ENCODE peak calls at places on chromosome 17, in six cellular contexts. V, Q, G, U, F and D are unnamed samples.

GRCh38 chr17:83136156-83136555 is 56.7 kb downstream of the METRNL start:
- DNase-seq in F (no peak), V (no peak), U (no peak), G (no peak), Q (no peak), D (no peak)

GRCh38 chr17:65183736-65184135 is 46.6 kb downstream of the RGS9 start:
- DNase-seq in U (no peak), V (peak; percentile 40), Q (no peak), F (no peak), G (peak; percentile 70), D (no peak)

GRCh38 chr17:51056813-51057510 is 63.7 kb downstream of the SPAG9 start:
- DNase-seq in U (no peak), V (peak; percentile 56), Q (peak; percentile 51), F (no peak), G (peak; percentile 93), D (no peak)

GRCh38 chr17:56629450-56630187 is 36.1 kb downstream of the NOG start:
- DNase-seq in Q (no peak), F (no peak), V (peak; percentile 62), U (no peak), G (peak; percentile 37), D (peak; percentile 33)

GRCh38 chr17:17766351-17767095 is 70.3 kb downstream of the SREBF1 start:
- DNase-seq in V (no peak), G (no peak), F (no peak), U (no peak), Q (no peak), D (no peak)

GRCh38 chr17:27475070-27475673 is 18.9 kb downstream of the KSR1 start:
- DNase-seq in G (no peak), F (no peak), V (no peak), Q (no peak), U (no peak), D (no peak)

GRCh38 chr17:4953461-4953961 is 2.6 kb downstream of the ENO3 start:
- DNase-seq in F (peak; percentile 69), U (no peak), G (peak; percentile 76), Q (no peak), V (no peak), D (no peak)

GRCh38 chr17:78947235-78948153 is 22.3 kb upstream of the TIMP2 start:
- DNase-seq in Q (no peak), V (no peak), U (no peak), G (no peak), F (no peak), D (no peak)

GRCh38 chr17:57338257-57338919 is 82.1 kb downstream of the MSI2 start:
- DNase-seq in V (no peak), U (no peak), F (no peak), Q (no peak), G (no peak), D (no peak)

GRCh38 chr17:50560931-50561750 is 626 bp downstream of the CACNA1G start:
- DNase-seq in F (no peak), G (no peak), Q (no peak), U (no peak), V (peak; percentile 56), D (peak; percentile 32)

GRCh38 chr17:79602621-79603020 is 8.2 kb downstream of the RBFOX3 start:
- DNase-seq in U (no peak), Q (no peak), G (no peak), F (no peak), V (no peak), D (no peak)

GRCh38 chr17:31533546-31534155 is 142.2 kb downstream of the RAB11FIP4 start:
- DNase-seq in G (peak; percentile 88), F (peak; percentile 69), V (peak; percentile 59), Q (no peak), U (peak; percentile 24), D (no peak)

GRCh38 chr17:72515291-72516065 is 394.7 kb downstream of the SOX9 start:
- DNase-seq in V (no peak), Q (no peak), G (peak; percentile 65), F (no peak), U (no peak), D (no peak)

GRCh38 chr17:56913000-56913866 is 616 bp downstream of the TRIM25 start:
- DNase-seq in U (no peak), F (peak; percentile 56), V (peak; percentile 24), Q (no peak), G (no peak), D (no peak)

DNA sequence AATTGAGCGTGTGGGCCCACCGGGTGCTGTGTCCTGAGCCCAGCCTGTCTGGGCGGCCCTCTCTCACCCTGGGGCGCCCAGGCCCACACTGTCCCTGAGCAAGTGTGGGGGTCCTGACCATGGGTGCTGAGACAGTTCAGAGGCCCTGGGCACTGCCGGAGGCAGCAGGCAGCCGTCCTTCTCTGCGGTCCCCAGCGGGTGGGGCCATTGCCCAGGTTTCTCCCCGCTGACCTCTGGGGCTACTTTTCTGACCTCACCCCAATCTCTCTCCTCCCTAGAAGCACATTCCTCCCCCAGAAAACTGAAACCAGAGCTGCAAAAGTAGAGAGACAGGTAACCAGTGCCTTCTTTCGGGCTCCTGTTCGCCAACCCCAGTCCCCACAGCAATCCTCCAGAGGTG is 36.0 kb upstream of the PVALEF start:
- DNase-seq in V (no peak), U (no peak), Q (no peak), F (no peak), G (no peak), D (no peak)
- H3K27ac ChIP-seq in V (no peak overlapping the region), U (no peak overlapping the region), Q (no peak overlapping the region), F (no peak overlapping the region), G (no peak overlapping the region), D (no peak overlapping the region)

GRCh38 chr17:41651625-41652460 is 27.5 kb upstream of the KRT17 start:
- DNase-seq in F (peak; percentile 78), Q (no peak), V (no peak), U (peak; percentile 78), G (no peak), D (no peak)
- H3K27ac ChIP-seq in F (no peak overlapping the region), Q (no peak overlapping the region), V (no peak overlapping the region), U (peak overlapping the region; percentile 100), G (no peak overlapping the region), D (no peak overlapping the region)

DNA sequence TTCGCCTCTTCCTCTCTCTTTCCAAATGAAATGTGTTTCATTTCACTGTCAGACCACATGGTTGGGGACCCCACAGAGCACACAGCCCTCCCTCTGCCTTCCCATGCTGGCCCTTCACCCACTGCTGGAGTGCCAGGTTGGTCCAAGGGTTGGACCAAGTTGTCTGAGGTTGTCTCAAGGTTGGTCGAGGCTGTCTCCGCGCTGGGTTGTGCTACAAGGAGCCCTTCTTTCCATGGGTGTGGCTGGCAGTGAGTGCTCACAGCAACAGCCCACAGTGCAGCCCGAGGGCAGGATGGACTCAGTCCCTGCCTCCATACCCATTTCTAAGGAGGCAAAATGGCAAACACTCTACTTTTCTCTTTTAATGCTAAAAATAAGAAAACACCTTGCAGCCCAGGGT is 35.8 kb upstream of the STH start:
- DNase-seq in Q (no peak), F (no peak), G (no peak), V (no peak), U (no peak), D (no peak)
- H3K27ac ChIP-seq in Q (no peak overlapping the region), F (no peak overlapping the region), G (no peak overlapping the region), V (no peak overlapping the region), U (no peak overlapping the region), D (no peak overlapping the region)

GRCh38 chr17:49402706-49403105 is 12.0 kb downstream of the PHB1 start:
- DNase-seq in V (no peak), U (no peak), G (no peak), Q (no peak), F (no peak), D (no peak)
- H3K27ac ChIP-seq in V (no peak overlapping the region), U (no peak overlapping the region), G (no peak overlapping the region), Q (no peak overlapping the region), F (no peak overlapping the region), D (no peak overlapping the region)